ENCODE peak calls at places on chromosomes 11 and 22, in nine cellular contexts. One of them, this sample, is unnamed.
A peak's percentile ranks its signal among the peaks of the same experiment; 100 is the strongest.

GRCh38 chr11:118152552-118153471 is at the start of gene SCN4B:
- DNase-seq in GM23338: peak; percentile 92
- DNase-seq in tibial nerve: no peak
- DNase-seq in spleen: no peak
- DNase-seq in B cell: no peak
- DNase-seq in GM12865: no peak
- DNase-seq in thoracic aorta: no peak
- DNase-seq in breast epithelium: no peak
- DNase-seq in adrenal gland: peak; percentile 60
- DNase-seq in this sample: peak; percentile 49

GRCh38 chr22:38313384-38313955 is 3.8 kb downstream of the CSNK1E start:
- DNase-seq in GM23338: no peak
- DNase-seq in tibial nerve: no peak
- DNase-seq in spleen: peak; percentile 85
- DNase-seq in B cell: no peak
- DNase-seq in GM12865: peak; percentile 80
- DNase-seq in thoracic aorta: peak; percentile 50
- DNase-seq in breast epithelium: no peak
- DNase-seq in adrenal gland: peak; percentile 77
- DNase-seq in this sample: peak; percentile 67

GRCh38 chr22:26406118-26406517 is 22.9 kb upstream of the ASPHD2 start:
- DNase-seq in GM23338: peak; percentile 20
- DNase-seq in tibial nerve: no peak
- DNase-seq in spleen: no peak
- DNase-seq in B cell: no peak
- DNase-seq in GM12865: peak; percentile 31
- DNase-seq in thoracic aorta: no peak
- DNase-seq in breast epithelium: no peak
- DNase-seq in adrenal gland: no peak
- DNase-seq in this sample: no peak

GRCh38 chr11:70063121-70063520 is 15.0 kb upstream of the ANO1 start:
- DNase-seq in GM23338: no peak
- DNase-seq in tibial nerve: no peak
- DNase-seq in spleen: no peak
- DNase-seq in B cell: no peak
- DNase-seq in GM12865: no peak
- DNase-seq in thoracic aorta: no peak
- DNase-seq in breast epithelium: peak; percentile 16
- DNase-seq in adrenal gland: no peak
- DNase-seq in this sample: no peak

GRCh38 chr11:109971184-109971523 is 122.0 kb upstream of the ZC3H12C start:
- DNase-seq in GM23338: peak; percentile 20
- DNase-seq in tibial nerve: no peak
- DNase-seq in spleen: no peak
- DNase-seq in B cell: no peak
- DNase-seq in GM12865: peak; percentile 45
- DNase-seq in thoracic aorta: no peak
- DNase-seq in breast epithelium: no peak
- DNase-seq in adrenal gland: no peak
- DNase-seq in this sample: no peak

GRCh38 chr22:30328466-30329049 is 1.8 kb upstream of the TBC1D10A start:
- DNase-seq in GM23338: peak; percentile 39
- DNase-seq in tibial nerve: no peak
- DNase-seq in spleen: no peak
- DNase-seq in B cell: no peak
- DNase-seq in GM12865: no peak
- DNase-seq in thoracic aorta: no peak
- DNase-seq in breast epithelium: no peak
- DNase-seq in adrenal gland: no peak
- DNase-seq in this sample: no peak

GRCh38 chr11:221998-222789 is 13.9 kb downstream of the SIRT3 start:
- DNase-seq in GM23338: no peak
- DNase-seq in tibial nerve: no peak
- DNase-seq in spleen: no peak
- DNase-seq in B cell: no peak
- DNase-seq in GM12865: no peak
- DNase-seq in thoracic aorta: no peak
- DNase-seq in breast epithelium: no peak
- DNase-seq in adrenal gland: no peak
- DNase-seq in this sample: no peak

GRCh38 chr22:50207383-50208031 is 6.7 kb downstream of the SELENOO start:
- DNase-seq in GM23338: no peak
- DNase-seq in tibial nerve: no peak
- DNase-seq in spleen: peak; percentile 80
- DNase-seq in B cell: peak; percentile 80
- DNase-seq in GM12865: peak; percentile 9
- DNase-seq in thoracic aorta: no peak
- DNase-seq in breast epithelium: no peak
- DNase-seq in adrenal gland: no peak
- DNase-seq in this sample: peak; percentile 38

GRCh38 chr22:32202539-32203180 is 2.2 kb downstream of the RFPL2 start:
- DNase-seq in GM23338: peak; percentile 84
- DNase-seq in tibial nerve: no peak
- DNase-seq in spleen: no peak
- DNase-seq in B cell: no peak
- DNase-seq in GM12865: peak; percentile 35
- DNase-seq in thoracic aorta: no peak
- DNase-seq in breast epithelium: no peak
- DNase-seq in adrenal gland: no peak
- DNase-seq in this sample: peak; percentile 76

GRCh38 chr22:30955153-30955552 is 13.4 kb downstream of the MORC2 start:
- DNase-seq in GM23338: no peak
- DNase-seq in tibial nerve: no peak
- DNase-seq in spleen: no peak
- DNase-seq in B cell: no peak
- DNase-seq in GM12865: no peak
- DNase-seq in thoracic aorta: no peak
- DNase-seq in breast epithelium: no peak
- DNase-seq in adrenal gland: no peak
- DNase-seq in this sample: no peak

GRCh38 chr11:132060546-132060945 is 690.1 kb downstream of the NTM start:
- DNase-seq in GM23338: no peak
- DNase-seq in tibial nerve: no peak
- DNase-seq in spleen: no peak
- DNase-seq in B cell: no peak
- DNase-seq in GM12865: no peak
- DNase-seq in thoracic aorta: no peak
- DNase-seq in breast epithelium: no peak
- DNase-seq in adrenal gland: no peak
- DNase-seq in this sample: no peak

GRCh38 chr11:132064987-132065620 is 694.7 kb downstream of the NTM start:
- DNase-seq in GM23338: no peak
- DNase-seq in tibial nerve: no peak
- DNase-seq in spleen: no peak
- DNase-seq in B cell: no peak
- DNase-seq in GM12865: no peak
- DNase-seq in thoracic aorta: no peak
- DNase-seq in breast epithelium: no peak
- DNase-seq in adrenal gland: no peak
- DNase-seq in this sample: no peak

GRCh38 chr11:132058211-132058772 is 687.9 kb downstream of the NTM start:
- DNase-seq in GM23338: peak; percentile 44
- DNase-seq in tibial nerve: no peak
- DNase-seq in spleen: no peak
- DNase-seq in B cell: no peak
- DNase-seq in GM12865: no peak
- DNase-seq in thoracic aorta: no peak
- DNase-seq in breast epithelium: no peak
- DNase-seq in adrenal gland: peak; percentile 20
- DNase-seq in this sample: no peak

GRCh38 chr11:132062031-132062430 is 691.6 kb downstream of the NTM start:
- DNase-seq in GM23338: no peak
- DNase-seq in tibial nerve: no peak
- DNase-seq in spleen: no peak
- DNase-seq in B cell: no peak
- DNase-seq in GM12865: no peak
- DNase-seq in thoracic aorta: no peak
- DNase-seq in breast epithelium: no peak
- DNase-seq in adrenal gland: no peak
- DNase-seq in this sample: no peak

DNA sequence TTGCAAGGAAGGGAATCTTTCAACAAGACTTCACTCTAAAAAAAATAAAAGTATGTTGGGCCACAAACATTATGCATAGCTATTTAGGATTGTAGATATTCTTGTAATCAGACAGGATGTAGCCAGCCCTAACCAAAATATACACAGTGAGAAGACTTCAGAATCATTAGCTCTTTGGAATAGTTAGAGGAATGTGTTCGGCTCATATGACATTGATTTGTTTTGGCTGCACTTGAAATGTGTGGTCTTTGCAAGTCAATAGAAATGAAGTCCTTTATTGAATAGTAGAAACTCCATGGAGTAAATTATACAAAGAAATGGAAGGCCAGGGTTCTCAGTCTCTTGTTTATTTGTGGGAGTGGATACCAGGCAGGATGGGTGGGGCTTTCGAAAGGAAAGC is 692.1 kb downstream of the NTM start:
- DNase-seq in GM23338: no peak
- DNase-seq in tibial nerve: no peak
- DNase-seq in spleen: no peak
- DNase-seq in B cell: no peak
- DNase-seq in GM12865: no peak
- DNase-seq in thoracic aorta: no peak
- DNase-seq in breast epithelium: no peak
- DNase-seq in adrenal gland: no peak
- DNase-seq in this sample: no peak
- TF ChIP-seq CTCF in GM23338: no peak
- TF ChIP-seq CTCF in tibial nerve: no peak
- TF ChIP-seq CTCF in spleen: no peak
- TF ChIP-seq CTCF in B cell: no peak
- TF ChIP-seq CTCF in GM12865: no peak
- TF ChIP-seq CTCF in thoracic aorta: no peak
- TF ChIP-seq CTCF in breast epithelium: no peak
- TF ChIP-seq CTCF in adrenal gland: no peak
- TF ChIP-seq CTCF in this sample: no peak

GRCh38 chr11:104531075-104531474 is 367.1 kb upstream of the PDGFD start:
- DNase-seq in GM23338: peak; percentile 68
- DNase-seq in tibial nerve: no peak
- DNase-seq in spleen: no peak
- DNase-seq in B cell: no peak
- DNase-seq in GM12865: peak; percentile 13
- DNase-seq in thoracic aorta: no peak
- DNase-seq in breast epithelium: no peak
- DNase-seq in adrenal gland: no peak
- DNase-seq in this sample: no peak
- TF ChIP-seq CTCF in GM23338: peak; percentile 61
- TF ChIP-seq CTCF in tibial nerve: no peak
- TF ChIP-seq CTCF in spleen: no peak
- TF ChIP-seq CTCF in B cell: no peak
- TF ChIP-seq CTCF in GM12865: peak; percentile 17
- TF ChIP-seq CTCF in thoracic aorta: no peak
- TF ChIP-seq CTCF in breast epithelium: no peak
- TF ChIP-seq CTCF in adrenal gland: no peak
- TF ChIP-seq CTCF in this sample: no peak

DNA sequence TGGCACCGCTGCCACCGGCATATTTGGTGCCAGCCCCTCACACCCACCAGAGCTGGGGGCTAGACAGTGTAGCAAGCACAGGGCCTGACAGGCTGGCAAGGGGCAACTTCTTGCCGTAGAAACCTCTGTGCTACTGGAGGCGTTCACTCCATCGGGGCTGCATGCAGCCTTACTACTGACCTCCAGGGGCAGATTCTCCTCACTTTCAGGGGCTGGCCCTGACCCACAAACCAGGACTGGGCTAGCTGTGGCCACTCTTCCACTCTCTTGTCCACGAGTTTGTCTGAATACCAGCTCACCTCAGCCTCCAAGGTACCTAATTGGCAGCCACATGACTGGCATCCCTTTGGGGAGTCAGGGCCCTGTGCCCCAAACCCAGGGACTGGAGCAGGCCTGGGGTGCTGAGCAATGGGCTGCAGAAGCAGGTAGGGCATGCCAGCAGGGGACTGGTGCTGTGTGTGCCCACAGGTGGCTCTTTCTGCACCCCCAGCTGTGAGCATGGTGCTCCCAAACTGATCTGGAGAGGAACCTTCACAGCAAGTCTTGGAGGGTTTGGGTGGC is 2.1 kb upstream of the LMO1 start:
- DNase-seq in GM23338: peak; percentile 67
- DNase-seq in tibial nerve: no peak
- DNase-seq in spleen: peak; percentile 54
- DNase-seq in B cell: peak; percentile 29
- DNase-seq in GM12865: no peak
- DNase-seq in thoracic aorta: no peak
- DNase-seq in breast epithelium: no peak
- DNase-seq in adrenal gland: no peak
- DNase-seq in this sample: peak; percentile 35
- TF ChIP-seq CTCF in GM23338: peak; percentile 51
- TF ChIP-seq CTCF in tibial nerve: no peak
- TF ChIP-seq CTCF in spleen: no peak
- TF ChIP-seq CTCF in B cell: no peak
- TF ChIP-seq CTCF in GM12865: no peak
- TF ChIP-seq CTCF in thoracic aorta: no peak
- TF ChIP-seq CTCF in breast epithelium: no peak
- TF ChIP-seq CTCF in adrenal gland: no peak
- TF ChIP-seq CTCF in this sample: no peak

GRCh38 chr22:46894851-46895640 is 132.6 kb downstream of the TBC1D22A start:
- DNase-seq in GM23338: no peak
- DNase-seq in tibial nerve: no peak
- DNase-seq in spleen: no peak
- DNase-seq in B cell: no peak
- DNase-seq in GM12865: no peak
- DNase-seq in thoracic aorta: no peak
- DNase-seq in breast epithelium: no peak
- DNase-seq in adrenal gland: peak; percentile 2
- DNase-seq in this sample: no peak

GRCh38 chr22:46897246-46897623 is 134.8 kb downstream of the TBC1D22A start:
- DNase-seq in GM23338: no peak
- DNase-seq in tibial nerve: no peak
- DNase-seq in spleen: no peak
- DNase-seq in B cell: no peak
- DNase-seq in GM12865: no peak
- DNase-seq in thoracic aorta: no peak
- DNase-seq in breast epithelium: no peak
- DNase-seq in adrenal gland: no peak
- DNase-seq in this sample: no peak

GRCh38 chr22:46896568-46897245 is 134.3 kb downstream of the TBC1D22A start:
- DNase-seq in GM23338: no peak
- DNase-seq in tibial nerve: no peak
- DNase-seq in spleen: no peak
- DNase-seq in B cell: no peak
- DNase-seq in GM12865: no peak
- DNase-seq in thoracic aorta: no peak
- DNase-seq in breast epithelium: no peak
- DNase-seq in adrenal gland: no peak
- DNase-seq in this sample: no peak

GRCh38 chr22:46895753-46896152 is 133.3 kb downstream of the TBC1D22A start:
- DNase-seq in GM23338: no peak
- DNase-seq in tibial nerve: no peak
- DNase-seq in spleen: no peak
- DNase-seq in B cell: no peak
- DNase-seq in GM12865: no peak
- DNase-seq in thoracic aorta: no peak
- DNase-seq in breast epithelium: no peak
- DNase-seq in adrenal gland: peak; percentile 4
- DNase-seq in this sample: no peak

DNA sequence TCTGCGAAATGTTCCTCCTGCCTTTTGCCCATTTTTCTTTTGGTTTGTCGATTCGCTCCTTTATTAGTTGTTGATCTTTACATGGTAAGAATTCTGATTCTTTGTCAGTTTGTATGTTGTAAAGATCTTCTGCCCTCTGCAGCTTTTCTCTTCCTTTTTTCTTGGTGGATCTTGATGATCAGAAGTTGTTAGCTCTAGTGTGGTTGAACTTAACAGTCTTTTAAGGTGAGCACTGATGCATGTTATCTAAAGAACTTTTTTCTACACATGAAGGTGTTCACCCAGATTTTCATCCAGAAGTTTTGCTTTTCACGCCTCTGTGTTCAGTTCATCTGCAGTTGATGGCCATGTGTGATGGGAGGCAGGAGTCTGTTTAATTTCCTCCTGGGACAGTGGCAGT is 133.7 kb downstream of the TBC1D22A start:
- DNase-seq in GM23338: no peak
- DNase-seq in tibial nerve: no peak
- DNase-seq in spleen: no peak
- DNase-seq in B cell: no peak
- DNase-seq in GM12865: no peak
- DNase-seq in thoracic aorta: no peak
- DNase-seq in breast epithelium: no peak
- DNase-seq in adrenal gland: no peak
- DNase-seq in this sample: no peak
- TF ChIP-seq CTCF in GM23338: no peak
- TF ChIP-seq CTCF in tibial nerve: no peak
- TF ChIP-seq CTCF in spleen: no peak
- TF ChIP-seq CTCF in B cell: no peak
- TF ChIP-seq CTCF in GM12865: no peak
- TF ChIP-seq CTCF in thoracic aorta: no peak
- TF ChIP-seq CTCF in breast epithelium: no peak
- TF ChIP-seq CTCF in adrenal gland: no peak
- TF ChIP-seq CTCF in this sample: no peak

This sample was measured in right lobe of liver.